ENCODE peak calls at places on chromosome 22, in ten cellular contexts. V is spleen, A is stomach, M is HCT116, Q is GM23338, N is breast epithelium, E is K562, X is transverse colon, B is endothelial cell of umbilical vein, L is SK-N-SH. F is an unnamed sample. For H3K4me1, the result is how much of the 10 kb centered on the place peaks cover.

GRCh38 chr22:36769541-36769940 is 6.4 kb downstream of the IFT27 start:
- DNase-seq in V (peak), A (no peak), M (no peak), Q (no peak), N (peak), E (no peak), X (no peak), B (no peak), L (no peak), F (no peak)

GRCh38 chr22:31812977-31813605 is 59.3 kb downstream of the DEPDC5 start:
- DNase-seq in V (no peak), A (no peak), M (no peak), Q (no peak), N (no peak), E (no peak), X (no peak), B (no peak), L (no peak), F (no peak)

GRCh38 chr22:43923191-43923590 is 414 bp upstream of the PNPLA3 start:
- DNase-seq in V (no peak), A (no peak), M (no peak), Q (no peak), N (no peak), E (no peak), X (no peak), B (peak), L (no peak), F (no peak)

GRCh38 chr22:37502342-37503182 is 16.4 kb upstream of the MFNG start:
- DNase-seq in V (no peak), A (peak), M (no peak), Q (no peak), N (peak), E (no peak), X (peak), B (no peak), L (no peak), F (no peak)

GRCh38 chr22:17761145-17761488 is 13.2 kb downstream of the BID start:
- DNase-seq in V (no peak), A (no peak), M (no peak), Q (no peak), N (no peak), E (no peak), X (no peak), B (no peak), L (no peak), F (no peak)

GRCh38 chr22:32469799-32470212 is 4.8 kb upstream of the FBXO7 start:
- DNase-seq in V (no peak), A (no peak), M (peak), Q (no peak), N (no peak), E (peak), X (peak), B (no peak), L (peak), F (no peak)

GRCh38 chr22:43171019-43171491 is 15.9 kb downstream of the TTLL12 start:
- DNase-seq in V (peak), A (no peak), M (no peak), Q (no peak), N (no peak), E (no peak), X (peak), B (no peak), L (no peak), F (no peak)

GRCh38 chr22:23750744-23751440 is at the start of gene ZNF70:
- DNase-seq in V (peak), A (peak), M (peak), Q (peak), N (peak), E (peak), X (peak), B (peak), L (peak), F (no peak)

GRCh38 chr22:17703811-17704210 is 65.3 kb downstream of the BCL2L13 start:
- DNase-seq in V (no peak), A (no peak), M (no peak), Q (no peak), N (no peak), E (no peak), X (no peak), B (no peak), L (no peak), F (no peak)

GRCh38 chr22:42434283-42434682 is 2.1 kb upstream of the NFAM1 start:
- DNase-seq in V (no peak), A (no peak), M (no peak), Q (no peak), N (no peak), E (no peak), X (no peak), B (no peak), L (peak), F (no peak)

GRCh38 chr22:27097933-27098332 is 440.5 kb downstream of the MIAT start:
- DNase-seq in V (no peak), A (no peak), M (no peak), Q (peak), N (no peak), E (no peak), X (no peak), B (no peak), L (no peak), F (no peak)

GRCh38 chr22:18023509-18024275 is 669 bp downstream of the MICAL3 start:
- DNase-seq in V (peak), A (peak), M (peak), Q (peak), N (peak), E (peak), X (peak), B (peak), L (peak), F (no peak)

GRCh38 chr22:18031670-18032454 is 7.5 kb upstream of the MICAL3 start:
- DNase-seq in V (peak), A (no peak), M (peak), Q (no peak), N (no peak), E (no peak), X (no peak), B (no peak), L (no peak), F (peak)

GRCh38 chr22:23401111-23401909 is 178.8 kb downstream of the IGLL1 start:
- DNase-seq in V (no peak), A (no peak), M (no peak), Q (no peak), N (peak), E (no peak), X (no peak), B (no peak), L (no peak), F (no peak)

GRCh38 chr22:27879923-27880322 is 39.1 kb downstream of the PITPNB start:
- DNase-seq in V (no peak), A (no peak), M (peak), Q (peak), N (no peak), E (peak), X (no peak), B (peak), L (peak), F (no peak)

GRCh38 chr22:27424319-27424718 is 377.2 kb downstream of the MN1 start:
- DNase-seq in V (no peak), A (no peak), M (no peak), Q (no peak), N (no peak), E (no peak), X (no peak), B (no peak), L (peak), F (no peak)

GRCh38 chr22:47987885-47988515 is 1225.5 kb downstream of the TBC1D22A start:
- DNase-seq in V (no peak), A (no peak), M (no peak), Q (no peak), N (no peak), E (no peak), X (no peak), B (no peak), L (no peak), F (no peak)

GRCh38 chr22:38338772-38339379 is 21.6 kb upstream of the CSNK1E start:
- DNase-seq in V (peak), A (no peak), M (no peak), Q (no peak), N (no peak), E (no peak), X (peak), B (no peak), L (no peak), F (no peak)

GRCh38 chr22:43273902-43274484 is 69.2 kb downstream of the SCUBE1 start:
- DNase-seq in V (no peak), A (peak), M (peak), Q (peak), N (no peak), E (peak), X (no peak), B (peak), L (peak), F (no peak)

GRCh38 chr22:37195921-37196320 is 7.9 kb upstream of the C1QTNF6 start:
- DNase-seq in V (peak), A (no peak), M (no peak), Q (no peak), N (peak), E (no peak), X (no peak), B (peak), L (no peak), F (no peak)

GRCh38 chr22:20114506-20115475 is 1.1 kb upstream of the RANBP1 start:
- DNase-seq in V (peak), A (no peak), M (no peak), Q (no peak), N (no peak), E (no peak), X (no peak), B (no peak), L (no peak), F (no peak)
- TF ChIP-seq POLR2AphosphoS5 in V (peak), A (no peak), M (no peak), Q (no peak), N (no peak), E (no peak), X (no peak), B (no peak), L (no peak), F (no peak)

GRCh38 chr22:39999144-39999757 is 4.5 kb downstream of the FAM83F start:
- DNase-seq in V (no peak), A (no peak), M (no peak), Q (no peak), N (no peak), E (peak), X (peak), B (no peak), L (no peak), F (no peak)
- H3K4me1 ChIP-seq in V (under half), A (under half), M (under half), Q (half or more), N (under half), E (half or more), X (under half), B (under half), L (under half), F (under half)

GRCh38 chr22:45181766-45182165 is 18.0 kb downstream of the NUP50 start:
- DNase-seq in V (no peak), A (no peak), M (no peak), Q (no peak), N (no peak), E (no peak), X (no peak), B (peak), L (no peak), F (no peak)

GRCh38 chr22:45181240-45181639 is 17.5 kb downstream of the NUP50 start:
- DNase-seq in V (no peak), A (no peak), M (no peak), Q (no peak), N (no peak), E (no peak), X (no peak), B (no peak), L (no peak), F (no peak)

GRCh38 chr22:45185718-45186511 is 22.2 kb downstream of the NUP50 start:
- DNase-seq in V (peak), A (no peak), M (no peak), Q (no peak), N (no peak), E (no peak), X (no peak), B (no peak), L (no peak), F (no peak)

GRCh38 chr22:45180280-45180679 is 16.6 kb downstream of the NUP50 start:
- DNase-seq in V (no peak), A (no peak), M (no peak), Q (no peak), N (no peak), E (no peak), X (no peak), B (no peak), L (no peak), F (no peak)

GRCh38 chr22:45183974-45184373 is 20.2 kb downstream of the NUP50 start:
- DNase-seq in V (no peak), A (no peak), M (no peak), Q (no peak), N (no peak), E (no peak), X (no peak), B (no peak), L (no peak), F (no peak)
- TF ChIP-seq POLR2AphosphoS5 in V (no peak), A (no peak), M (no peak), Q (no peak), N (no peak), E (no peak), X (no peak), B (no peak), L (no peak), F (no peak)

GRCh38 chr22:28963362-28963761 is 80.0 kb downstream of the ZNRF3 start:
- DNase-seq in V (no peak), A (no peak), M (no peak), Q (no peak), N (no peak), E (no peak), X (no peak), B (no peak), L (no peak), F (no peak)
- H3K4me1 ChIP-seq in V (under half), A (under half), M (under half), Q (under half), N (under half), E (under half), X (under half), B (under half), L (under half), F (under half)

DNA sequence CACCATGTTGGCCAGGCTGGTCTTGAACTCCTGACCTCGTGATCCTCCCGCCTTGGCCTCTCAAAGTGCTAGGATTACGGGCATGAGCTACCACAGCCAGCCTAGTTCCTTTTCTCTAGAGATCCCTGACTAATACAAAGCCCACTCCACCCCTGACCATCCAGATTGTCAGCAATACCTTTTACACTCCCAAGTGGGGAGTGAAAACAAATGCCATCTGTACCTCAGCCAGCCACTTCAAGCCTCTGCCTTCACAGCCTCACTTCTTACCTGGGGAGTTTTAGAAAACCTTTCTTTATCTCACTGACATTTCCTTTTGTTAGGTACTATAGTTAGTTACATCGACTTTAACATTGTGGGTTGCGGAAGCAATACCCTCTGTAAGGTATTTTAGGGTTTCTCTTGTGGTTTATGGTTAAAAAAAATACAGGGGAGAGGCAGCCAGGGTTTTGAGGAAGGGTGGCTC is 8.8 kb downstream of the TOM1 start:
- DNase-seq in V (no peak), A (no peak), M (no peak), Q (no peak), N (no peak), E (no peak), X (no peak), B (no peak), L (no peak), F (no peak)
- TF ChIP-seq POLR2AphosphoS5 in V (no peak), A (no peak), M (no peak), Q (no peak), N (no peak), E (no peak), X (no peak), B (no peak), L (no peak), F (no peak)

GRCh38 chr22:49814856-49815255 is 12.8 kb downstream of the BRD1 start:
- DNase-seq in V (no peak), A (no peak), M (no peak), Q (no peak), N (no peak), E (no peak), X (no peak), B (no peak), L (no peak), F (no peak)
- H3K4me1 ChIP-seq in V (under half), A (under half), M (under half), Q (under half), N (under half), E (under half), X (under half), B (under half), L (under half), F (under half)